ENCODE peak calls at places on chromosome 2, in seven cellular contexts. One of them, this sample, is unnamed.

GRCh38 chr2:72497761-72498160 is 328.1 kb downstream of the EXOC6B start:
- DNase-seq in dorsolateral prefrontal cortex: no peak
- DNase-seq in activated naive CD4-positive, alpha-beta T cell: no peak
- DNase-seq in stimulated activated CD4-positive, alpha-beta T cell treated with anti-CD3 and anti-CD28 coated beads, Interleukin-15, amount 100 ng/mL, for 1 hour: no peak
- DNase-seq in GM19239: no peak
- DNase-seq in NCI-H1092 treated with DMSO at 0.1 percent for 48 hours: no peak
- DNase-seq in RWPE1: no peak
- DNase-seq in this sample: no peak

GRCh38 chr2:20227894-20228505 is 3.1 kb upstream of the SDC1 start:
- DNase-seq in dorsolateral prefrontal cortex: no peak
- DNase-seq in activated naive CD4-positive, alpha-beta T cell: no peak
- DNase-seq in stimulated activated CD4-positive, alpha-beta T cell treated with anti-CD3 and anti-CD28 coated beads, Interleukin-15, amount 100 ng/mL, for 1 hour: no peak
- DNase-seq in GM19239: no peak
- DNase-seq in NCI-H1092 treated with DMSO at 0.1 percent for 48 hours: no peak
- DNase-seq in RWPE1: no peak
- DNase-seq in this sample: peak; percentile 38

GRCh38 chr2:3500326-3500899 is 18.9 kb downstream of the ADI1 start:
- DNase-seq in dorsolateral prefrontal cortex: no peak
- DNase-seq in activated naive CD4-positive, alpha-beta T cell: no peak
- DNase-seq in stimulated activated CD4-positive, alpha-beta T cell treated with anti-CD3 and anti-CD28 coated beads, Interleukin-15, amount 100 ng/mL, for 1 hour: no peak
- DNase-seq in GM19239: no peak
- DNase-seq in NCI-H1092 treated with DMSO at 0.1 percent for 48 hours: no peak
- DNase-seq in RWPE1: no peak
- DNase-seq in this sample: no peak

GRCh38 chr2:144925886-144926285 is 406.0 kb upstream of the ZEB2 start:
- DNase-seq in dorsolateral prefrontal cortex: no peak
- DNase-seq in activated naive CD4-positive, alpha-beta T cell: no peak
- DNase-seq in stimulated activated CD4-positive, alpha-beta T cell treated with anti-CD3 and anti-CD28 coated beads, Interleukin-15, amount 100 ng/mL, for 1 hour: no peak
- DNase-seq in GM19239: no peak
- DNase-seq in NCI-H1092 treated with DMSO at 0.1 percent for 48 hours: no peak
- DNase-seq in RWPE1: no peak
- DNase-seq in this sample: no peak

GRCh38 chr2:205115516-205115915 is 566.8 kb upstream of the NRP2 start:
- DNase-seq in dorsolateral prefrontal cortex: no peak
- DNase-seq in activated naive CD4-positive, alpha-beta T cell: no peak
- DNase-seq in stimulated activated CD4-positive, alpha-beta T cell treated with anti-CD3 and anti-CD28 coated beads, Interleukin-15, amount 100 ng/mL, for 1 hour: no peak
- DNase-seq in GM19239: no peak
- DNase-seq in NCI-H1092 treated with DMSO at 0.1 percent for 48 hours: no peak
- DNase-seq in RWPE1: no peak
- DNase-seq in this sample: no peak

GRCh38 chr2:100200985-100201384 is 58.6 kb upstream of the AFF3 start:
- DNase-seq in dorsolateral prefrontal cortex: no peak
- DNase-seq in activated naive CD4-positive, alpha-beta T cell: no peak
- DNase-seq in stimulated activated CD4-positive, alpha-beta T cell treated with anti-CD3 and anti-CD28 coated beads, Interleukin-15, amount 100 ng/mL, for 1 hour: no peak
- DNase-seq in GM19239: no peak
- DNase-seq in NCI-H1092 treated with DMSO at 0.1 percent for 48 hours: no peak
- DNase-seq in RWPE1: peak; percentile 36
- DNase-seq in this sample: no peak

GRCh38 chr2:142220901-142221300 is 90.1 kb upstream of the LRP1B start:
- DNase-seq in dorsolateral prefrontal cortex: peak; percentile 79
- DNase-seq in activated naive CD4-positive, alpha-beta T cell: no peak
- DNase-seq in stimulated activated CD4-positive, alpha-beta T cell treated with anti-CD3 and anti-CD28 coated beads, Interleukin-15, amount 100 ng/mL, for 1 hour: no peak
- DNase-seq in GM19239: no peak
- DNase-seq in NCI-H1092 treated with DMSO at 0.1 percent for 48 hours: peak; percentile 5
- DNase-seq in RWPE1: no peak
- DNase-seq in this sample: no peak

GRCh38 chr2:18791172-18791797 is 201.9 kb upstream of the NT5C1B start:
- DNase-seq in dorsolateral prefrontal cortex: no peak
- DNase-seq in activated naive CD4-positive, alpha-beta T cell: no peak
- DNase-seq in stimulated activated CD4-positive, alpha-beta T cell treated with anti-CD3 and anti-CD28 coated beads, Interleukin-15, amount 100 ng/mL, for 1 hour: no peak
- DNase-seq in GM19239: no peak
- DNase-seq in NCI-H1092 treated with DMSO at 0.1 percent for 48 hours: no peak
- DNase-seq in RWPE1: no peak
- DNase-seq in this sample: no peak

GRCh38 chr2:72533767-72534166 is 292.1 kb downstream of the EXOC6B start:
- DNase-seq in dorsolateral prefrontal cortex: no peak
- DNase-seq in activated naive CD4-positive, alpha-beta T cell: no peak
- DNase-seq in stimulated activated CD4-positive, alpha-beta T cell treated with anti-CD3 and anti-CD28 coated beads, Interleukin-15, amount 100 ng/mL, for 1 hour: no peak
- DNase-seq in GM19239: no peak
- DNase-seq in NCI-H1092 treated with DMSO at 0.1 percent for 48 hours: no peak
- DNase-seq in RWPE1: peak; percentile 51
- DNase-seq in this sample: no peak